ENCODE peak calls at places on chromosomes 7 and 10, in ten cellular contexts. E is right lobe of liver; I is pancreas; C is lower lobe of right lung; V is epithelial cell of proximal tubule; H is neuronal stem cell; G is heart right ventricle; B is HCT116; R is CD8-positive, alpha-beta memory T cell; M is spleen. Y is an unnamed sample.

GRCh38 chr7:53350241-53350640 is 314.8 kb downstream of the POM121L12 start:
- DNase-seq in E (peak; percentile 66), I (peak; percentile 18), C (no peak), V (no peak), H (peak; percentile 36), G (no peak), B (no peak), R (no peak), M (no peak), Y (no peak)

GRCh38 chr10:11830836-11831519 is 7.8 kb downstream of the PROSER2 start:
- DNase-seq in E (no peak), I (no peak), C (no peak), V (no peak), H (no peak), G (no peak), B (no peak), R (no peak), M (no peak), Y (no peak)

GRCh38 chr10:21263839-21264238 is 261.6 kb downstream of the SKIDA1 start:
- DNase-seq in E (no peak), I (no peak), C (no peak), V (no peak), H (no peak), G (no peak), B (no peak), R (no peak), M (no peak), Y (no peak)

GRCh38 chr10:21278491-21279216 is 246.8 kb downstream of the SKIDA1 start:
- DNase-seq in E (peak; percentile 90), I (peak; percentile 83), C (peak; percentile 94), V (no peak), H (peak; percentile 90), G (peak; percentile 96), B (peak; percentile 89), R (peak; percentile 61), M (peak; percentile 89), Y (peak; percentile 91)

GRCh38 chr7:33379891-33380525 is 250.6 kb downstream of the BBS9 start:
- DNase-seq in E (no peak), I (peak; percentile 12), C (no peak), V (no peak), H (no peak), G (no peak), B (no peak), R (no peak), M (no peak), Y (no peak)

GRCh38 chr7:139692723-139693122 is 85.1 kb downstream of the HIPK2 start:
- DNase-seq in E (no peak), I (no peak), C (no peak), V (no peak), H (no peak), G (no peak), B (no peak), R (no peak), M (no peak), Y (no peak)

GRCh38 chr7:30977222-30977621 is 13.5 kb downstream of the GHRHR start:
- DNase-seq in E (peak; percentile 19), I (no peak), C (no peak), V (no peak), H (no peak), G (no peak), B (no peak), R (no peak), M (no peak), Y (no peak)

GRCh38 chr10:106387063-106387462 is 777.4 kb downstream of the SORCS1 start:
- DNase-seq in E (no peak), I (no peak), C (no peak), V (no peak), H (no peak), G (no peak), B (no peak), R (no peak), M (no peak), Y (no peak)

GRCh38 chr10:102633282-102633681 is 11.0 kb upstream of the TRIM8 start:
- DNase-seq in E (no peak), I (no peak), C (peak; percentile 78), V (no peak), H (no peak), G (no peak), B (no peak), R (peak; percentile 49), M (peak; percentile 84), Y (peak; percentile 27)

GRCh38 chr7:86926732-86927131 is 132.7 kb downstream of the ELAPOR2 start:
- DNase-seq in E (no peak), I (no peak), C (no peak), V (no peak), H (peak; percentile 33), G (no peak), B (peak; percentile 24), R (peak; percentile 48), M (no peak), Y (peak; percentile 5)

GRCh38 chr10:132163826-132164515 is 22.8 kb upstream of the DPYSL4 start:
- DNase-seq in E (no peak), I (no peak), C (peak; percentile 21), V (no peak), H (no peak), G (no peak), B (no peak), R (no peak), M (peak; percentile 58), Y (no peak)

GRCh38 chr10:7488418-7488829 is 77.6 kb upstream of the SFMBT2 start:
- DNase-seq in E (no peak), I (no peak), C (no peak), V (no peak), H (no peak), G (peak; percentile 61), B (no peak), R (no peak), M (no peak), Y (no peak)

GRCh38 chr10:43700306-43700705 is 51.6 kb upstream of the ZNF32 start:
- DNase-seq in E (no peak), I (no peak), C (no peak), V (no peak), H (no peak), G (no peak), B (no peak), R (no peak), M (no peak), Y (no peak)

GRCh38 chr7:94375713-94376112 is 19.0 kb upstream of the COL1A2 start:
- DNase-seq in E (no peak), I (no peak), C (no peak), V (no peak), H (no peak), G (peak; percentile 58), B (no peak), R (no peak), M (no peak), Y (no peak)

DNA sequence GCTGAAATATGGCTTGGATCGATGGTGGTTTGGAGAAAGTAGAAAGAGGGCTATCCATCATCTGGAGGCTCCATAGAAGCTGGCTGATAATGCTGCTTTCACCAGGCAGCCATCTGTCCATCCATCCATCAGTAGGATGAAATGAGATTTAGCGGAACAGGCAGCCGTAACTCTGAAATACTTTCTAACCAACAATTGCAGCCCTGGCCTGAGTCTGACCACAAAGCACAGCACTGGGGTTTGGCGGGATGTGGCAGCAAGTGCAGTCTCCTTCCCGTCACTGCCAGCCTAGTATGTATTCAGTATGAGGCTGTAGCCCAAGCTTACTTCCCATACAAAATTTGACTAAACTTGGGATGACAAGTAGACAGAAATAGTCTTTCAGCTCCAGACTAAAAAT is 38.0 kb downstream of the R3HCC1L start:
- DNase-seq in E (no peak), I (no peak), C (no peak), V (no peak), H (no peak), G (no peak), B (no peak), R (no peak), M (no peak), Y (no peak)
- H3K4me3 ChIP-seq in E (no peak overlapping the region), I (no peak overlapping the region), C (no peak overlapping the region), V (no peak overlapping the region), H (no peak overlapping the region), G (no peak overlapping the region), B (no peak overlapping the region), R (no peak overlapping the region), M (no peak overlapping the region), Y (no peak overlapping the region)

DNA sequence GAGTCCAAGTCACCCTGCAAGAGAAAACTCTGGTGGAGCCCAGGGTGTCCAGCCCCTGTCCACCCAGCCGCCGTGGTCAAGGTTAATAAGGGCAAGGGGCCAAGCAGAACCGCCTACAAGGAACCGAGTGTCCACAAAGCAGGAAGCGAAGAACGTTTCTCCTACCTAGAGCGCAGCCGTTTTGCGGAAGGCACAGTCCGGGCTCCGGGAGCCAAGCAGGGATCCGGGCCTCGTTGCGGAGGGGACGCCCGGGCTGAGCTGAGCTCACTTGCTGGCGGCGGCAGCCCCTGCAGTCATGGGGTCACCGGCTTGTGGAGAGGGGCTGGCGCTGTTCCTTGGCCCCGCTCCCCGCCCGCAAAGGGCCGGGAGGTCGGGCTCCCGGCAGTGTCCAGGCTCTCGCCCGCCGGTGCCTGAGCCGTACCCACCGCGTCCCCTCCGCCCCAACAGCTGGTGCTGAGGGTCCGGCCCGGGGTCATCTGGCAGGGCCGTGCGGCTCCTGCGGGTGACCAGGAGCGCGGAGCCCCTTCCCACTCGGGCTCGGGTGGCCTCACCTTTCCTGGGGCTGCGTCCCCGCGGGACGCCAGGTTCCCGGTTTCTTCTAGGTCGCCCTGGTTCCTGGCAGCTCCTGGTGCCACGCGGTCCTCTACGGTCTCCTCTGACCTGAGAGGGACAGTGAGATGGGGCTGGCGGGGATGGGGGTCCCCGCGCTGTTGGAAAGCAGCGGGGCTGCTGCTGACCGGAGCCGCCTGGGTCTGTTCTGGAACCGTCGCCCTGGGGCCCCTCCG is 14.0 kb upstream of the ZNF273 start:
- DNase-seq in E (no peak), I (peak; percentile 48), C (peak; percentile 71), V (no peak), H (no peak), G (no peak), B (no peak), R (no peak), M (peak; percentile 88), Y (no peak)
- H3K4me3 ChIP-seq in E (peak overlapping the region; percentile 38), I (peak overlapping the region; percentile 57), C (peak overlapping the region; percentile 60), V (peak overlapping the region; percentile 65), H (peak overlapping the region; percentile 74), G (peak overlapping the region; percentile 61), B (no peak overlapping the region), R (peak overlapping the region; percentile 73), M (peak overlapping the region; percentile 42), Y (peak overlapping the region; percentile 52)

DNA sequence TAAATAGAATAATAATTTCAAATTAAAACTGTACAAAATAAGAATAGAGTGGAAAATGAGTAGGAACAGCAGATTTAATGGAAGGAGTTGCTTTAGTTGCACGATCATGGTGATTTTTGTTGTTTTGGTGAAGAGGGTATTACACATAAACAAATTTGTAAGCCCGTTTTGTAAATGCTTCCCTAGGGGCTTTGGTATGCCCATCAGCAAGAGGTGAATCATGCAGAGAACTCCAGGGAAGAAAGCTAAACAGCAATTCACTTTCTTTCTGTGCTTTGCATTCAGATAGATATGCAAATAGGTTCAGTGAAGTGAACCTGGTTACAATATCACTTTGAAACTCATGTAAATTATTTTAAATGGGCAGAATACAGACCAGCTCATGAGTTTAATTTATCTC is 422.2 kb upstream of the MTPN start:
- DNase-seq in E (no peak), I (no peak), C (no peak), V (no peak), H (no peak), G (no peak), B (no peak), R (no peak), M (no peak), Y (no peak)
- H3K4me3 ChIP-seq in E (no peak overlapping the region), I (no peak overlapping the region), C (no peak overlapping the region), V (no peak overlapping the region), H (no peak overlapping the region), G (no peak overlapping the region), B (no peak overlapping the region), R (no peak overlapping the region), M (no peak overlapping the region), Y (no peak overlapping the region)

DNA sequence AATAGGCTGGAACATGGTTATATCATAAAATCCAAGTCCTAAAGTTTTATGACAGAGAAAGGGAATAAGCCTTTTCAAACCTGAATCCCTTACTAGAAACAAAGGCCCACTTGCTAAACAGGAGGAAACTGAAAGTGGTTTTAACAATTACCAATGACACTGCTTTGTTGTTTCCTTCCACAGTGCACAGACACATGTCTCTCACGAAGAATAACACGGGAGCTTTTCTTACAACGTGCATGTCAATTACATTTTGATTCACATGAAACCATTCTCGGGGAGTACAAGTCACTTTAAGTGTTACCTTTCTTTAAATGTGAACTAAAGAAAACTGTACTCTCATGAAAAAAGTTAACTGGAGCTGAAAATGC is 1.4 kb downstream of the MRPS33 start:
- DNase-seq in E (no peak), I (no peak), C (no peak), V (no peak), H (no peak), G (no peak), B (no peak), R (no peak), M (no peak), Y (no peak)
- H3K4me3 ChIP-seq in E (no peak overlapping the region), I (peak overlapping the region; percentile 56), C (no peak overlapping the region), V (peak overlapping the region; percentile 78), H (no peak overlapping the region), G (no peak overlapping the region), B (peak overlapping the region; percentile 80), R (peak overlapping the region; percentile 78), M (no peak overlapping the region), Y (peak overlapping the region; percentile 79)